ENCODE peak calls at places on chromosomes 6 and 20, in six cellular contexts. Y is fibroblast of lung, H is lower lobe of right lung, D is breast epithelium, U is Panc1, O is stomach. E is an unnamed sample.

GRCh38 chr20:49460916-49461315 is 21.6 kb downstream of the KCNB1 start:
- DNase-seq in D (peak; percentile 76), U (no peak), Y (peak; percentile 51), O (no peak), H (no peak), E (peak; percentile 2)

GRCh38 chr6:43193929-43194328 is 11.9 kb downstream of the CUL9 start:
- DNase-seq in H (no peak), Y (no peak), O (no peak), D (peak; percentile 9), U (no peak), E (no peak)

GRCh38 chr6:111838749-111839484 is 34.3 kb downstream of the FYN start:
- DNase-seq in Y (no peak), O (no peak), H (no peak), D (no peak), U (no peak), E (no peak)

GRCh38 chr6:135576055-135576454 is 78.5 kb upstream of the AHI1 start:
- DNase-seq in Y (peak; percentile 90), O (no peak), U (peak; percentile 2), D (no peak), H (no peak), E (peak; percentile 78)

GRCh38 chr6:111834356-111834755 is 38.9 kb downstream of the FYN start:
- DNase-seq in O (no peak), Y (no peak), H (no peak), U (no peak), D (no peak), E (no peak)

GRCh38 chr20:6384368-6384767 is 261.5 kb upstream of the FERMT1 start:
- DNase-seq in D (no peak), U (no peak), O (no peak), H (no peak), Y (no peak), E (no peak)

GRCh38 chr6:132471787-132472186 is 41.1 kb downstream of the STX7 start:
- DNase-seq in D (no peak), Y (no peak), H (no peak), O (no peak), U (no peak), E (no peak)

GRCh38 chr6:141758430-141758829 is 374.3 kb upstream of the GJE1 start:
- DNase-seq in U (no peak), D (no peak), Y (no peak), H (no peak), O (no peak), E (no peak)

GRCh38 chr6:113476937-113477839 is 380.0 kb upstream of the MARCKS start:
- DNase-seq in O (no peak), Y (peak; percentile 46), U (no peak), D (no peak), H (no peak), E (no peak)

GRCh38 chr6:108557494-108558371 is 3.0 kb upstream of the FOXO3 start:
- DNase-seq in Y (peak; percentile 59), D (peak; percentile 75), U (no peak), O (peak; percentile 82), H (peak; percentile 88), E (peak; percentile 53)

GRCh38 chr6:151757506-151757955 is 50.0 kb upstream of the ESR1 start:
- DNase-seq in D (no peak), H (no peak), O (no peak), Y (no peak), U (no peak), E (no peak)

GRCh38 chr6:140623498-140623897 is 1249.0 kb upstream of the CITED2 start:
- DNase-seq in Y (peak; percentile 79), D (no peak), U (no peak), O (no peak), H (no peak), E (peak; percentile 98)

GRCh38 chr20:53872561-53873248 is 197.7 kb downstream of the BCAS1 start:
- DNase-seq in O (no peak), Y (peak; percentile 57), H (no peak), D (no peak), U (no peak), E (peak; percentile 49)

GRCh38 chr20:52524865-52525264 is 333.3 kb upstream of the ZFP64 start:
- DNase-seq in O (no peak), U (no peak), H (no peak), D (no peak), Y (peak; percentile 47), E (no peak)

GRCh38 chr6:43718387-43719105 is 31.0 kb upstream of the MRPS18A start:
- DNase-seq in O (no peak), D (no peak), H (no peak), U (no peak), Y (no peak), E (no peak)

GRCh38 chr20:35280523-35280922 is 2.6 kb upstream of the MMP24OS start:
- DNase-seq in D (no peak), H (no peak), Y (no peak), U (no peak), O (no peak), E (no peak)

GRCh38 chr6:108621117-108621516 is 60.4 kb downstream of the FOXO3 start:
- DNase-seq in D (no peak), U (peak; percentile 36), Y (peak; percentile 86), H (no peak), O (peak; percentile 41), E (peak; percentile 57)

GRCh38 chr6:74764486-74764885 is 441.4 kb downstream of the COL12A1 start:
- DNase-seq in H (no peak), D (no peak), O (no peak), Y (peak; percentile 28), U (no peak), E (no peak)

GRCh38 chr20:40868568-40869223 is 159.9 kb upstream of the TOP1 start:
- DNase-seq in U (no peak), H (no peak), Y (peak; percentile 86), D (no peak), O (no peak), E (peak; percentile 98)

GRCh38 chr20:41340327-41341055 is at the start of gene LPIN3:
- DNase-seq in D (peak; percentile 92), O (peak; percentile 94), U (no peak), Y (peak; percentile 58), H (peak; percentile 90), E (peak; percentile 87)

GRCh38 chr6:44925100-44925739 is 402.9 kb upstream of the RUNX2 start:
- DNase-seq in U (no peak), H (no peak), D (no peak), O (no peak), Y (peak; percentile 71), E (peak; percentile 23)

GRCh38 chr20:33545763-33546162 is 55.9 kb downstream of the CBFA2T2 start:
- DNase-seq in Y (no peak), H (no peak), O (no peak), U (no peak), D (no peak), E (no peak)

GRCh38 chr6:34201455-34202098 is 35.1 kb upstream of the HMGA1 start:
- DNase-seq in D (no peak), H (no peak), O (no peak), Y (peak; percentile 24), U (no peak), E (no peak)

GRCh38 chr6:119066426-119067001 is 11.9 kb downstream of the FAM184A start:
- DNase-seq in U (no peak), D (no peak), Y (no peak), H (no peak), O (no peak), E (no peak)

GRCh38 chr20:46701556-46701955 is 7.9 kb upstream of the SLC2A10 start:
- DNase-seq in Y (no peak), U (no peak), D (no peak), O (no peak), H (no peak), E (no peak)

GRCh38 chr6:2729921-2730320 is 20.8 kb downstream of the MYLK4 start:
- DNase-seq in D (no peak), Y (no peak), U (no peak), O (no peak), H (no peak), E (no peak)
- TF ChIP-seq CTCF in D (no peak), Y (no peak), U (no peak), O (no peak), H (no peak), E (no peak)

GRCh38 chr6:1607236-1607556 is 2.5 kb upstream of the FOXC1 start:
- DNase-seq in O (no peak), U (no peak), D (no peak), Y (no peak), H (no peak), E (peak; percentile 23)

GRCh38 chr6:1606533-1607235 is 3.0 kb upstream of the FOXC1 start:
- DNase-seq in Y (no peak), O (no peak), D (no peak), U (no peak), H (no peak), E (no peak)

GRCh38 chr6:1608222-1608975 is 1.3 kb upstream of the FOXC1 start:
- DNase-seq in O (no peak), Y (no peak), U (no peak), H (no peak), D (no peak), E (no peak)

GRCh38 chr6:1608976-1609661 is 596 bp upstream of the FOXC1 start:
- DNase-seq in D (no peak), O (no peak), U (no peak), Y (no peak), H (no peak), E (peak; percentile 41)

GRCh38 chr6:1607557-1608221 is 2.0 kb upstream of the FOXC1 start:
- DNase-seq in U (no peak), Y (no peak), H (no peak), D (no peak), O (no peak), E (no peak)
- H3K4me3 ChIP-seq in U (no peak overlapping the region), Y (no peak overlapping the region), H (no peak overlapping the region), D (no peak overlapping the region), O (no peak overlapping the region), E (no peak overlapping the region)

GRCh38 chr6:10404107-10404798 is 10.6 kb downstream of the TFAP2A start:
- DNase-seq in O (peak; percentile 91), H (peak; percentile 96), Y (peak; percentile 88), U (no peak), D (peak; percentile 95), E (peak; percentile 94)
- TF ChIP-seq CTCF in O (no peak), H (peak; percentile 41), Y (peak; percentile 35), U (peak; percentile 78), D (no peak), E (peak; percentile 58)

GRCh38 chr6:35411066-35411465 is 41.1 kb upstream of the FANCE start:
- DNase-seq in D (no peak), U (no peak), H (no peak), O (no peak), Y (no peak), E (no peak)

GRCh38 chr6:35413911-35414310 is 38.2 kb upstream of the FANCE start:
- DNase-seq in H (no peak), Y (no peak), D (no peak), O (no peak), U (no peak), E (no peak)

GRCh38 chr6:35415065-35415880 is 36.9 kb upstream of the FANCE start:
- DNase-seq in U (no peak), O (peak; percentile 86), H (peak; percentile 73), Y (peak; percentile 86), D (peak; percentile 83), E (peak; percentile 91)

GRCh38 chr6:35409245-35409644 is 42.9 kb upstream of the FANCE start:
- DNase-seq in D (no peak), Y (no peak), O (no peak), H (no peak), U (no peak), E (no peak)

DNA sequence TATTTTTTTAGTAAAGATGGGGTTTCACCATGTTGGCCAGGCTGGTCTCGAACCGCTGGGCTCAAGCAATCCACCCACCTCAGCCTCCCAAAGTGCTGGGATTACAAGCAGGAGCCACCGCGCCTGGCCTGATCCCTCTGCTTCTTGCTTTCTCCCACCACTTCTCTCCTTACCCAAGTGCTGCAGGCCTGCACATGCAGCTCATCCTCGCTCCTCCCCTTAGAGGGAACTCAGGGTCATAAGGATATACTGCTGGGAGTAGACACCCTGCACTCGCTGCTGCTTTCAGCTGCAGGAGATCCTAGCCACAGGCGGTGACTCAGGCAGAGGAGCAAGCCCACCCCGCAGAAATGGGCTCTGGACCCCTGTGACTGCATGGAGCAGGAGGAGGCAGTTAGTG is 40.0 kb upstream of the FANCE start:
- DNase-seq in Y (no peak), O (no peak), D (no peak), H (no peak), U (no peak), E (no peak)
- H3K4me3 ChIP-seq in Y (no peak overlapping the region), O (no peak overlapping the region), D (no peak overlapping the region), H (no peak overlapping the region), U (no peak overlapping the region), E (no peak overlapping the region)

E was measured in fibroblast of the aortic adventitia.